ENCODE peak calls at places on chromosomes 4 and X, in seven cellular contexts. One of them, this sample, is unnamed.
A peak's percentile ranks its signal among the peaks of the same experiment; 100 is the strongest.

GRCh38 chrX:13469963-13470679 is 99.3 kb upstream of the EGFL6 start:
- DNase-seq in GM23338: no peak
- DNase-seq in A549: peak; percentile 14
- DNase-seq in SK-N-SH: no peak
- DNase-seq in HCT116: no peak
- DNase-seq in K562: no peak
- DNase-seq in Panc1: no peak
- DNase-seq in this sample: no peak

GRCh38 chr4:184344899-184345572 is 127.4 kb upstream of the ENPP6 start:
- DNase-seq in GM23338: no peak
- DNase-seq in A549: no peak
- DNase-seq in SK-N-SH: peak; percentile 31
- DNase-seq in HCT116: no peak
- DNase-seq in K562: no peak
- DNase-seq in Panc1: no peak
- DNase-seq in this sample: no peak

GRCh38 chrX:12329476-12329875 is 191.2 kb downstream of the FRMPD4 start:
- DNase-seq in GM23338: no peak
- DNase-seq in A549: no peak
- DNase-seq in SK-N-SH: no peak
- DNase-seq in HCT116: no peak
- DNase-seq in K562: no peak
- DNase-seq in Panc1: no peak
- DNase-seq in this sample: no peak

GRCh38 chr4:48944659-48945290 is 38.2 kb upstream of the OCIAD2 start:
- DNase-seq in GM23338: peak; percentile 78
- DNase-seq in A549: peak; percentile 30
- DNase-seq in SK-N-SH: peak; percentile 16
- DNase-seq in HCT116: no peak
- DNase-seq in K562: peak; percentile 41
- DNase-seq in Panc1: no peak
- DNase-seq in this sample: peak; percentile 23

GRCh38 chr4:166144607-166145006 is 271.6 kb downstream of the TLL1 start:
- DNase-seq in GM23338: no peak
- DNase-seq in A549: no peak
- DNase-seq in SK-N-SH: no peak
- DNase-seq in HCT116: no peak
- DNase-seq in K562: no peak
- DNase-seq in Panc1: no peak
- DNase-seq in this sample: no peak

GRCh38 chr4:75056277-75056676 is 123.4 kb downstream of the PARM1 start:
- DNase-seq in GM23338: no peak
- DNase-seq in A549: no peak
- DNase-seq in SK-N-SH: no peak
- DNase-seq in HCT116: no peak
- DNase-seq in K562: no peak
- DNase-seq in Panc1: no peak
- DNase-seq in this sample: no peak

GRCh38 chrX:22109442-22109841 is 77.3 kb downstream of the PHEX start:
- DNase-seq in GM23338: peak; percentile 31
- DNase-seq in A549: peak; percentile 33
- DNase-seq in SK-N-SH: no peak
- DNase-seq in HCT116: no peak
- DNase-seq in K562: no peak
- DNase-seq in Panc1: no peak
- DNase-seq in this sample: no peak

GRCh38 chr4:38177035-38177791 is 217.0 kb downstream of the PTTG2 start:
- DNase-seq in GM23338: no peak
- DNase-seq in A549: no peak
- DNase-seq in SK-N-SH: no peak
- DNase-seq in HCT116: no peak
- DNase-seq in K562: no peak
- DNase-seq in Panc1: no peak
- DNase-seq in this sample: peak; percentile 78

GRCh38 chrX:154458116-154458953 is at the start of gene PLXNA3:
- DNase-seq in GM23338: peak; percentile 46
- DNase-seq in A549: no peak
- DNase-seq in SK-N-SH: peak; percentile 86
- DNase-seq in HCT116: no peak
- DNase-seq in K562: peak; percentile 87
- DNase-seq in Panc1: no peak
- DNase-seq in this sample: no peak

GRCh38 chr4:2041234-2042130 is 17.6 kb upstream of the NAT8L start:
- DNase-seq in GM23338: peak; percentile 97
- DNase-seq in A549: peak; percentile 80
- DNase-seq in SK-N-SH: peak; percentile 98
- DNase-seq in HCT116: peak; percentile 67
- DNase-seq in K562: peak; percentile 95
- DNase-seq in Panc1: peak; percentile 2
- DNase-seq in this sample: peak; percentile 92

GRCh38 chrX:71164071-71164470 is 19.4 kb downstream of the NLGN3 start:
- DNase-seq in GM23338: no peak
- DNase-seq in A549: no peak
- DNase-seq in SK-N-SH: no peak
- DNase-seq in HCT116: no peak
- DNase-seq in K562: no peak
- DNase-seq in Panc1: no peak
- DNase-seq in this sample: no peak

GRCh38 chrX:118755633-118756032 is 28.2 kb downstream of the IL13RA1 start:
- DNase-seq in GM23338: no peak
- DNase-seq in A549: no peak
- DNase-seq in SK-N-SH: no peak
- DNase-seq in HCT116: no peak
- DNase-seq in K562: no peak
- DNase-seq in Panc1: no peak
- DNase-seq in this sample: no peak

GRCh38 chrX:16586371-16587112 is 63.4 kb upstream of the S100G start:
- DNase-seq in GM23338: peak; percentile 63
- DNase-seq in A549: no peak
- DNase-seq in SK-N-SH: no peak
- DNase-seq in HCT116: no peak
- DNase-seq in K562: no peak
- DNase-seq in Panc1: no peak
- DNase-seq in this sample: no peak

GRCh38 chrX:2325076-2325784 is 175.5 kb downstream of the DHRSX start:
- DNase-seq in GM23338: no peak
- DNase-seq in A549: no peak
- DNase-seq in SK-N-SH: peak; percentile 49
- DNase-seq in HCT116: no peak
- DNase-seq in K562: peak; percentile 39
- DNase-seq in Panc1: no peak
- DNase-seq in this sample: no peak

GRCh38 chr4:41880840-41881831 is 54.1 kb upstream of the TMEM33 start:
- DNase-seq in GM23338: peak; percentile 73
- DNase-seq in A549: no peak
- DNase-seq in SK-N-SH: peak; percentile 65
- DNase-seq in HCT116: no peak
- DNase-seq in K562: no peak
- DNase-seq in Panc1: no peak
- DNase-seq in this sample: no peak

GRCh38 chr4:48635980-48636379 is 144.1 kb downstream of the FRYL start:
- DNase-seq in GM23338: no peak
- DNase-seq in A549: no peak
- DNase-seq in SK-N-SH: no peak
- DNase-seq in HCT116: no peak
- DNase-seq in K562: no peak
- DNase-seq in Panc1: no peak
- DNase-seq in this sample: no peak

GRCh38 chr4:102344955-102345794 is at the start of gene SLC39A8:
- DNase-seq in GM23338: peak; percentile 94
- DNase-seq in A549: peak; percentile 89
- DNase-seq in SK-N-SH: peak; percentile 92
- DNase-seq in HCT116: peak; percentile 66
- DNase-seq in K562: peak; percentile 89
- DNase-seq in Panc1: peak; percentile 18
- DNase-seq in this sample: peak; percentile 74

GRCh38 chrX:101407167-101407747 is 468 bp downstream of the GLA start:
- DNase-seq in GM23338: no peak
- DNase-seq in A549: no peak
- DNase-seq in SK-N-SH: no peak
- DNase-seq in HCT116: no peak
- DNase-seq in K562: no peak
- DNase-seq in Panc1: no peak
- DNase-seq in this sample: no peak

GRCh38 chrX:43474321-43474720 is 181.8 kb upstream of the MAOA start:
- DNase-seq in GM23338: peak; percentile 11
- DNase-seq in A549: no peak
- DNase-seq in SK-N-SH: no peak
- DNase-seq in HCT116: peak; percentile 24
- DNase-seq in K562: no peak
- DNase-seq in Panc1: no peak
- DNase-seq in this sample: no peak

GRCh38 chr4:189202182-189202868 is 738.3 kb upstream of the FRG1 start:
- DNase-seq in GM23338: peak; percentile 68
- DNase-seq in A549: peak; percentile 73
- DNase-seq in SK-N-SH: peak; percentile 45
- DNase-seq in HCT116: peak; percentile 28
- DNase-seq in K562: peak; percentile 38
- DNase-seq in Panc1: peak; percentile 4
- DNase-seq in this sample: peak; percentile 63

GRCh38 chr4:48017108-48017527 is 546 bp downstream of the NIPAL1 start:
- DNase-seq in GM23338: peak; percentile 73
- DNase-seq in A549: peak; percentile 20
- DNase-seq in SK-N-SH: peak; percentile 68
- DNase-seq in HCT116: peak; percentile 51
- DNase-seq in K562: peak; percentile 57
- DNase-seq in Panc1: no peak
- DNase-seq in this sample: no peak

GRCh38 chr4:22607382-22607781 is 85.4 kb upstream of the GBA3 start:
- DNase-seq in GM23338: peak; percentile 46
- DNase-seq in A549: peak; percentile 38
- DNase-seq in SK-N-SH: peak; percentile 59
- DNase-seq in HCT116: peak; percentile 54
- DNase-seq in K562: no peak
- DNase-seq in Panc1: no peak
- DNase-seq in this sample: peak; percentile 87

GRCh38 chr4:38310446-38311043 is 350.3 kb downstream of the PTTG2 start:
- DNase-seq in GM23338: peak; percentile 23
- DNase-seq in A549: no peak
- DNase-seq in SK-N-SH: no peak
- DNase-seq in HCT116: no peak
- DNase-seq in K562: no peak
- DNase-seq in Panc1: no peak
- DNase-seq in this sample: no peak

GRCh38 chrX:1727531-1728027 is 112.7 kb downstream of the ASMT start:
- DNase-seq in GM23338: peak; percentile 85
- DNase-seq in A549: peak; percentile 87
- DNase-seq in SK-N-SH: no peak
- DNase-seq in HCT116: peak; percentile 46
- DNase-seq in K562: no peak
- DNase-seq in Panc1: peak; percentile 13
- DNase-seq in this sample: no peak

GRCh38 chr4:98745372-98745771 is 87.0 kb upstream of the TSPAN5 start:
- DNase-seq in GM23338: peak; percentile 56
- DNase-seq in A549: peak; percentile 30
- DNase-seq in SK-N-SH: peak; percentile 5
- DNase-seq in HCT116: no peak
- DNase-seq in K562: no peak
- DNase-seq in Panc1: no peak
- DNase-seq in this sample: no peak

DNA sequence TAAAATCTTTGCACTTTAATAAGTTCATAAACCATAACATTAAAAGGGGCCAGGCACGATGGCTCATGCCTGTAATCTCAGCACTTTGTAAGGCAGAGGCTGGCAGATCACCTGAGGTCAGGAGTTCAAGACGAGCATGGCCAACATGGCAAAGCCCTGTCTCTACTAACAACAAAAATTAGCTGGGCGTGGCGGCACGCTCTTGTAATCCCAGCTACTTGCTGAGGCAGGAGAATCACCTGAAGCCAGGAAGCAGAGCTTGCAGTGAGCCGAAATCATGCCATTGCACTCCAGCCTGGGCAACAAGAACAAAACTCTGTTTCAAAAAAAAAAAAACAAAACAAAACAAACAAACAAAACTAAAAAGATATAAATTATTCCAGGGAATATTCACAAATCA is 595.2 kb upstream of the LCORL start:
- DNase-seq in GM23338: no peak
- DNase-seq in A549: no peak
- DNase-seq in SK-N-SH: no peak
- DNase-seq in HCT116: no peak
- DNase-seq in K562: no peak
- DNase-seq in Panc1: no peak
- DNase-seq in this sample: no peak
- TF ChIP-seq REST in GM23338: no peak
- TF ChIP-seq REST in A549: no peak
- TF ChIP-seq REST in SK-N-SH: no peak
- TF ChIP-seq REST in HCT116: no peak
- TF ChIP-seq REST in K562: no peak
- TF ChIP-seq REST in Panc1: no peak
- TF ChIP-seq REST in this sample: no peak

GRCh38 chr4:112173593-112174559 is 28.6 kb downstream of the FAM241A start:
- DNase-seq in GM23338: no peak
- DNase-seq in A549: no peak
- DNase-seq in SK-N-SH: no peak
- DNase-seq in HCT116: peak; percentile 65
- DNase-seq in K562: no peak
- DNase-seq in Panc1: no peak
- DNase-seq in this sample: no peak
- TF ChIP-seq REST in GM23338: no peak
- TF ChIP-seq REST in A549: no peak
- TF ChIP-seq REST in SK-N-SH: no peak
- TF ChIP-seq REST in HCT116: no peak
- TF ChIP-seq REST in K562: no peak
- TF ChIP-seq REST in Panc1: no peak
- TF ChIP-seq REST in this sample: no peak

DNA sequence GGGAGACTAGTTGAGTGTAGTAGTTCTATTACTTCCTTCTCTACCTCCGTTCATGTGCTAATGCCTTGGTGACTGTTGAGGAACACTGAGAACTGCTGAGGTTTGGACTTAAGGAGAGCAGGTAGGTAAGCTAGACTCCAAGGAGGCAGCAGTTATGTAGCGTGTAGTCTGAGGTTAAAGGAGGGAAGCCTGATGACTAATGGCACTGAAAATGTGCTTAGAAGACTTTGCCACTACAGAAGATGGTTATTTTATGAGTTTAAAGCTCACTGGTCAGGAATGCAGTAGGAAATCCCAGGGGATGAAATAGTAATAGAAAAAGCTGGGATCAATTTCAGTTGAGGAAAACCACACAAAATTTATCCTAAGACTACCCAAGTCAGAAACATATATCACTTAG is 1077.3 kb downstream of the RAPGEF2 start:
- DNase-seq in GM23338: no peak
- DNase-seq in A549: peak; percentile 49
- DNase-seq in SK-N-SH: no peak
- DNase-seq in HCT116: peak; percentile 21
- DNase-seq in K562: no peak
- DNase-seq in Panc1: no peak
- DNase-seq in this sample: no peak
- TF ChIP-seq REST in GM23338: no peak
- TF ChIP-seq REST in A549: no peak
- TF ChIP-seq REST in SK-N-SH: no peak
- TF ChIP-seq REST in HCT116: no peak
- TF ChIP-seq REST in K562: no peak
- TF ChIP-seq REST in Panc1: no peak
- TF ChIP-seq REST in this sample: no peak

DNA sequence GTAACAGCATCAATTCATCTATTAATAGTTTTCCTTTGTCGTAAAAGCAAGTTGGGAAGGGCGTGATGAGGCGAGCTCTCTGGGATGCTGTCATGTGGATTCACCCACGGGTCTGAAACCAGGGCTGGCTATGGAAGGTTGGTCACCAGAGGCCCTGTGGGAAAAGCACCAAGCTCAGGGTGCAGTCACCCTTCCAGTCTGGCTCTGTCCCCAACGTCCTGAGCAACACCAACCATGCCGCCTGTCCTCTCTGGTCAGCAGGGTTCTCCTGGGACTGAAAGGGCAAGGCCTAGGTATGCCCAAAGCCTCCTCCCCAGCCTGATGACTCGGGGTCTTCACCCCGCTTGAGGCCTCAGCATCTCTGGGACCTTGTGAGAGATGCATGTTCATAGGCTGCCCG is 97.2 kb upstream of the MSX1 start:
- DNase-seq in GM23338: no peak
- DNase-seq in A549: no peak
- DNase-seq in SK-N-SH: no peak
- DNase-seq in HCT116: no peak
- DNase-seq in K562: no peak
- DNase-seq in Panc1: no peak
- DNase-seq in this sample: no peak
- TF ChIP-seq REST in GM23338: no peak
- TF ChIP-seq REST in A549: no peak
- TF ChIP-seq REST in SK-N-SH: no peak
- TF ChIP-seq REST in HCT116: no peak
- TF ChIP-seq REST in K562: no peak
- TF ChIP-seq REST in Panc1: no peak
- TF ChIP-seq REST in this sample: no peak

This sample was measured in HL-60.